ENCODE peak calls at places on chromosomes 5 and 9, in ten cellular contexts. One of them, this sample, is unnamed.

GRCh38 chr5:149282027-149282965 is 10.6 kb downstream of the AFAP1L1 start:
- DNase-seq in cardiac muscle cell: peak
- DNase-seq in H1: no peak
- DNase-seq in CD8-positive, alpha-beta T cell: no peak
- DNase-seq in GM23338: no peak
- DNase-seq in HCT116: no peak
- DNase-seq in colonic mucosa: no peak
- DNase-seq in ascending aorta: no peak
- DNase-seq in endothelial cell of umbilical vein: no peak
- DNase-seq in fibroblast of lung: no peak
- DNase-seq in this sample: no peak

GRCh38 chr9:82991684-82992083 is 71.3 kb downstream of the RASEF start:
- DNase-seq in fibroblast of lung: no peak
- DNase-seq in HCT116: no peak
- DNase-seq in endothelial cell of umbilical vein: no peak
- DNase-seq in cardiac muscle cell: no peak
- DNase-seq in colonic mucosa: no peak
- DNase-seq in ascending aorta: no peak
- DNase-seq in GM23338: no peak
- DNase-seq in H1: no peak
- DNase-seq in CD8-positive, alpha-beta T cell: no peak
- DNase-seq in this sample: no peak

GRCh38 chr5:157342822-157343402 is 77.0 kb downstream of the CYFIP2 start:
- DNase-seq in ascending aorta: peak
- DNase-seq in GM23338: peak
- DNase-seq in cardiac muscle cell: peak
- DNase-seq in endothelial cell of umbilical vein: peak
- DNase-seq in CD8-positive, alpha-beta T cell: no peak
- DNase-seq in H1: no peak
- DNase-seq in fibroblast of lung: no peak
- DNase-seq in HCT116: peak
- DNase-seq in colonic mucosa: peak
- DNase-seq in this sample: peak

GRCh38 chr5:127550652-127551409 is 33.4 kb downstream of the PRRC1 start:
- DNase-seq in fibroblast of lung: no peak
- DNase-seq in ascending aorta: no peak
- DNase-seq in H1: no peak
- DNase-seq in HCT116: no peak
- DNase-seq in GM23338: no peak
- DNase-seq in endothelial cell of umbilical vein: no peak
- DNase-seq in CD8-positive, alpha-beta T cell: no peak
- DNase-seq in cardiac muscle cell: no peak
- DNase-seq in colonic mucosa: no peak
- DNase-seq in this sample: no peak

GRCh38 chr9:120284796-120285195 is 295.2 kb downstream of the CDK5RAP2 start:
- DNase-seq in colonic mucosa: no peak
- DNase-seq in HCT116: no peak
- DNase-seq in CD8-positive, alpha-beta T cell: no peak
- DNase-seq in H1: no peak
- DNase-seq in cardiac muscle cell: no peak
- DNase-seq in GM23338: no peak
- DNase-seq in ascending aorta: no peak
- DNase-seq in fibroblast of lung: peak
- DNase-seq in endothelial cell of umbilical vein: no peak
- DNase-seq in this sample: no peak

GRCh38 chr5:124651663-124652513 is 94.6 kb downstream of the ZNF608 start:
- DNase-seq in fibroblast of lung: peak
- DNase-seq in H1: no peak
- DNase-seq in ascending aorta: peak
- DNase-seq in GM23338: peak
- DNase-seq in colonic mucosa: peak
- DNase-seq in CD8-positive, alpha-beta T cell: no peak
- DNase-seq in HCT116: no peak
- DNase-seq in endothelial cell of umbilical vein: peak
- DNase-seq in cardiac muscle cell: peak
- DNase-seq in this sample: peak

GRCh38 chr9:134980516-134980915 is 62.8 kb upstream of the FCN1 start:
- DNase-seq in ascending aorta: no peak
- DNase-seq in endothelial cell of umbilical vein: no peak
- DNase-seq in H1: no peak
- DNase-seq in cardiac muscle cell: no peak
- DNase-seq in colonic mucosa: no peak
- DNase-seq in GM23338: no peak
- DNase-seq in CD8-positive, alpha-beta T cell: no peak
- DNase-seq in fibroblast of lung: no peak
- DNase-seq in HCT116: no peak
- DNase-seq in this sample: no peak

GRCh38 chr5:172003750-172004149 is 2.7 kb downstream of the FBXW11 start:
- DNase-seq in CD8-positive, alpha-beta T cell: no peak
- DNase-seq in ascending aorta: no peak
- DNase-seq in HCT116: no peak
- DNase-seq in GM23338: no peak
- DNase-seq in endothelial cell of umbilical vein: peak
- DNase-seq in H1: no peak
- DNase-seq in fibroblast of lung: peak
- DNase-seq in cardiac muscle cell: no peak
- DNase-seq in colonic mucosa: no peak
- DNase-seq in this sample: no peak

GRCh38 chr5:179275941-179276837 is 69.1 kb downstream of the ADAMTS2 start:
- DNase-seq in colonic mucosa: peak
- DNase-seq in GM23338: no peak
- DNase-seq in H1: no peak
- DNase-seq in endothelial cell of umbilical vein: no peak
- DNase-seq in ascending aorta: peak
- DNase-seq in cardiac muscle cell: no peak
- DNase-seq in fibroblast of lung: peak
- DNase-seq in HCT116: no peak
- DNase-seq in CD8-positive, alpha-beta T cell: no peak
- DNase-seq in this sample: no peak

GRCh38 chr5:9284781-9285307 is 261.0 kb downstream of the SEMA5A start:
- DNase-seq in H1: no peak
- DNase-seq in fibroblast of lung: no peak
- DNase-seq in colonic mucosa: no peak
- DNase-seq in cardiac muscle cell: peak
- DNase-seq in CD8-positive, alpha-beta T cell: no peak
- DNase-seq in GM23338: no peak
- DNase-seq in ascending aorta: peak
- DNase-seq in HCT116: no peak
- DNase-seq in endothelial cell of umbilical vein: no peak
- DNase-seq in this sample: no peak

GRCh38 chr5:156942064-156942463 is 21.0 kb downstream of the TIMD4 start:
- DNase-seq in endothelial cell of umbilical vein: no peak
- DNase-seq in ascending aorta: no peak
- DNase-seq in H1: no peak
- DNase-seq in cardiac muscle cell: no peak
- DNase-seq in colonic mucosa: no peak
- DNase-seq in HCT116: no peak
- DNase-seq in GM23338: no peak
- DNase-seq in fibroblast of lung: no peak
- DNase-seq in CD8-positive, alpha-beta T cell: no peak
- DNase-seq in this sample: no peak

GRCh38 chr9:68951879-68952659 is 61.8 kb downstream of the PRKACG start:
- DNase-seq in endothelial cell of umbilical vein: no peak
- DNase-seq in colonic mucosa: no peak
- DNase-seq in cardiac muscle cell: no peak
- DNase-seq in HCT116: no peak
- DNase-seq in fibroblast of lung: no peak
- DNase-seq in H1: no peak
- DNase-seq in CD8-positive, alpha-beta T cell: no peak
- DNase-seq in ascending aorta: no peak
- DNase-seq in GM23338: no peak
- DNase-seq in this sample: no peak

GRCh38 chr9:96176901-96177718 is 124.9 kb downstream of the HSD17B3 start:
- DNase-seq in HCT116: no peak
- DNase-seq in colonic mucosa: peak
- DNase-seq in cardiac muscle cell: peak
- DNase-seq in endothelial cell of umbilical vein: no peak
- DNase-seq in fibroblast of lung: no peak
- DNase-seq in H1: no peak
- DNase-seq in GM23338: peak
- DNase-seq in ascending aorta: no peak
- DNase-seq in CD8-positive, alpha-beta T cell: no peak
- DNase-seq in this sample: no peak

GRCh38 chr5:68080282-68081050 is 135.1 kb upstream of the PIK3R1 start:
- DNase-seq in H1: no peak
- DNase-seq in fibroblast of lung: no peak
- DNase-seq in cardiac muscle cell: no peak
- DNase-seq in colonic mucosa: no peak
- DNase-seq in HCT116: no peak
- DNase-seq in GM23338: no peak
- DNase-seq in ascending aorta: no peak
- DNase-seq in endothelial cell of umbilical vein: no peak
- DNase-seq in CD8-positive, alpha-beta T cell: no peak
- DNase-seq in this sample: no peak

GRCh38 chr5:138965631-138966030 is 90.5 kb upstream of the LRRTM2 start:
- DNase-seq in HCT116: no peak
- DNase-seq in ascending aorta: peak
- DNase-seq in fibroblast of lung: no peak
- DNase-seq in cardiac muscle cell: no peak
- DNase-seq in H1: no peak
- DNase-seq in endothelial cell of umbilical vein: no peak
- DNase-seq in CD8-positive, alpha-beta T cell: no peak
- DNase-seq in colonic mucosa: no peak
- DNase-seq in GM23338: no peak
- DNase-seq in this sample: no peak

GRCh38 chr9:76697554-76697953 is 66.7 kb upstream of the PCA3 start:
- DNase-seq in HCT116: no peak
- DNase-seq in GM23338: no peak
- DNase-seq in ascending aorta: no peak
- DNase-seq in fibroblast of lung: no peak
- DNase-seq in CD8-positive, alpha-beta T cell: no peak
- DNase-seq in cardiac muscle cell: no peak
- DNase-seq in colonic mucosa: no peak
- DNase-seq in H1: no peak
- DNase-seq in endothelial cell of umbilical vein: no peak
- DNase-seq in this sample: no peak
- H3K27ac ChIP-seq in HCT116: no peak
- H3K27ac ChIP-seq in GM23338: no peak
- H3K27ac ChIP-seq in ascending aorta: no peak
- H3K27ac ChIP-seq in fibroblast of lung: no peak
- H3K27ac ChIP-seq in CD8-positive, alpha-beta T cell: no peak
- H3K27ac ChIP-seq in cardiac muscle cell: no peak
- H3K27ac ChIP-seq in colonic mucosa: no peak
- H3K27ac ChIP-seq in H1: no peak
- H3K27ac ChIP-seq in endothelial cell of umbilical vein: no peak
- H3K27ac ChIP-seq in this sample: no peak

DNA sequence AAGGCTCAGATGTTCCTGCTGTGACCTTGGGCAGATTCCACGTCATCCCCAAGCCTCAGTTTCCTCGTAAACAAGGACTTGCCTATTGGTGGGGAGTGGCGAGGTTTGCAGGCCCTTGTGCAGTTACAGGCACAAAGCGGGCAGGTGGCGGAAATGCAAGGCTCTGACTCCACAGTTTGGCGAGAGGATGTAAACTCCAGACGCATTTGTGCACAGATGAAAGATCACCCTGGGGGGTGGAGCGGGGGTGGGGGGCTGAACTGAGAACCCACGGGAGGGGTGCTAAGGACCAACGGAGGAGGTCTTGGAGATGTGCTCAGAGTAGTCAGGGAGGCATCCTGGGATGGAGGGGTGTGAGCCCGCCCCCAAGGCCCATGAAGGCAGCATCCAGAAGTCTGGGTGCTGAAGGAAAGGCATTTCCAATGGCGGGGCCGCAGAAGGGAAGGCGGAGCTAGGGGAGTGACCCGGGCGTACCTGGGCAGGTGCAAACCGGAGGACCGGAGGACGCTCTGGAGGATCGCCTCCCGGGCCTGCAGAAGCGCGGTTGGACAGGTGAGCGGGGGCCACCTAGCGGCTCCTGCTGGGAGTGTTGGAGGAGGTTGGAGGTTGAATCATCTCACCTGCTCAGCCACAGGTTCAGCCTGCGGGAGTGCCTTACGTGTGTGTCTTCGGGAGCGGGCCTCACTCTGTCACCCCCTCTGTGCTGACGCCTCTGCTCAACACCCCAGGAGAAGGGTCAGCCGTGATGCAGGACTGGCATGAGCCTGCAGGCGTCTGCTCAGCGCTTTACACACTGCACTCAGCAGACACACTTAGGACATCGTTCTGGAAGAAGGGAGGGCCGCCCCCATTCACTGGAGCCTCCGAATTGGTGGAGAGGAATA is 1.9 kb upstream of the FIBCD1 start:
- DNase-seq in GM23338: peak
- DNase-seq in H1: peak
- DNase-seq in fibroblast of lung: peak
- DNase-seq in HCT116: peak
- DNase-seq in cardiac muscle cell: peak
- DNase-seq in ascending aorta: peak
- DNase-seq in CD8-positive, alpha-beta T cell: peak
- DNase-seq in colonic mucosa: peak
- DNase-seq in endothelial cell of umbilical vein: peak
- DNase-seq in this sample: peak
- TF ChIP-seq CTCF in GM23338: peak
- TF ChIP-seq CTCF in H1: no peak
- TF ChIP-seq CTCF in fibroblast of lung: peak
- TF ChIP-seq CTCF in HCT116: no peak
- TF ChIP-seq CTCF in cardiac muscle cell: peak
- TF ChIP-seq CTCF in ascending aorta: peak
- TF ChIP-seq CTCF in CD8-positive, alpha-beta T cell: peak
- TF ChIP-seq CTCF in colonic mucosa: peak
- TF ChIP-seq CTCF in endothelial cell of umbilical vein: peak
- TF ChIP-seq CTCF in this sample: peak

GRCh38 chr9:127915801-127916664 is 808 bp downstream of the ST6GALNAC4 start:
- DNase-seq in fibroblast of lung: no peak
- DNase-seq in ascending aorta: no peak
- DNase-seq in CD8-positive, alpha-beta T cell: no peak
- DNase-seq in GM23338: no peak
- DNase-seq in HCT116: no peak
- DNase-seq in colonic mucosa: peak
- DNase-seq in cardiac muscle cell: no peak
- DNase-seq in H1: no peak
- DNase-seq in endothelial cell of umbilical vein: peak
- DNase-seq in this sample: no peak
- H3K27ac ChIP-seq in fibroblast of lung: peak
- H3K27ac ChIP-seq in ascending aorta: peak
- H3K27ac ChIP-seq in CD8-positive, alpha-beta T cell: peak
- H3K27ac ChIP-seq in GM23338: no peak
- H3K27ac ChIP-seq in HCT116: peak
- H3K27ac ChIP-seq in colonic mucosa: peak
- H3K27ac ChIP-seq in cardiac muscle cell: no peak
- H3K27ac ChIP-seq in H1: no peak
- H3K27ac ChIP-seq in endothelial cell of umbilical vein: peak
- H3K27ac ChIP-seq in this sample: peak

GRCh38 chr9:4740623-4741364 is at the start of gene AK3:
- DNase-seq in HCT116: peak
- DNase-seq in GM23338: peak
- DNase-seq in CD8-positive, alpha-beta T cell: peak
- DNase-seq in colonic mucosa: peak
- DNase-seq in ascending aorta: peak
- DNase-seq in H1: peak
- DNase-seq in endothelial cell of umbilical vein: peak
- DNase-seq in cardiac muscle cell: peak
- DNase-seq in fibroblast of lung: peak
- DNase-seq in this sample: peak
- TF ChIP-seq CTCF in HCT116: peak
- TF ChIP-seq CTCF in GM23338: peak
- TF ChIP-seq CTCF in CD8-positive, alpha-beta T cell: no peak
- TF ChIP-seq CTCF in colonic mucosa: no peak
- TF ChIP-seq CTCF in ascending aorta: peak
- TF ChIP-seq CTCF in H1: peak
- TF ChIP-seq CTCF in endothelial cell of umbilical vein: peak
- TF ChIP-seq CTCF in cardiac muscle cell: peak
- TF ChIP-seq CTCF in fibroblast of lung: peak
- TF ChIP-seq CTCF in this sample: no peak

GRCh38 chr9:117138257-117138656 is 276.6 kb downstream of the ASTN2 start:
- DNase-seq in HCT116: no peak
- DNase-seq in ascending aorta: no peak
- DNase-seq in colonic mucosa: no peak
- DNase-seq in fibroblast of lung: no peak
- DNase-seq in H1: no peak
- DNase-seq in endothelial cell of umbilical vein: no peak
- DNase-seq in CD8-positive, alpha-beta T cell: no peak
- DNase-seq in GM23338: no peak
- DNase-seq in cardiac muscle cell: no peak
- DNase-seq in this sample: no peak
- H3K27ac ChIP-seq in HCT116: no peak
- H3K27ac ChIP-seq in ascending aorta: no peak
- H3K27ac ChIP-seq in colonic mucosa: no peak
- H3K27ac ChIP-seq in fibroblast of lung: no peak
- H3K27ac ChIP-seq in H1: no peak
- H3K27ac ChIP-seq in endothelial cell of umbilical vein: no peak
- H3K27ac ChIP-seq in CD8-positive, alpha-beta T cell: no peak
- H3K27ac ChIP-seq in GM23338: no peak
- H3K27ac ChIP-seq in cardiac muscle cell: no peak
- H3K27ac ChIP-seq in this sample: no peak

This sample was measured in RWPE1.